ENCODE peak calls at places on chromosomes 11 and 22, in four cellular contexts. X is GM12865, G is GM23338, U is transverse colon. A is an unnamed sample.

GRCh38 chr22:20319745-20320658 is at the start of gene DGCR6L:
- DNase-seq in X (peak; percentile 97), G (peak; percentile 99), U (peak; percentile 98), A (peak; percentile 99)

GRCh38 chr22:38824587-38824986 is 19.2 kb downstream of the NPTXR start:
- DNase-seq in X (peak; percentile 66), G (peak; percentile 98), U (peak; percentile 31), A (peak; percentile 78)

GRCh38 chr11:130798280-130798679 is 118.0 kb downstream of the SNX19 start:
- DNase-seq in X (no peak), G (no peak), U (no peak), A (no peak)

GRCh38 chr11:45163956-45164575 is 17.6 kb downstream of the PRDM11 start:
- DNase-seq in X (no peak), G (no peak), U (no peak), A (no peak)

GRCh38 chr11:73784080-73784634 is 3.5 kb upstream of the MRPL48 start:
- DNase-seq in X (no peak), G (peak; percentile 44), U (no peak), A (no peak)

GRCh38 chr11:114019046-114019445 is 40.5 kb upstream of the ZBTB16 start:
- DNase-seq in X (no peak), G (no peak), U (no peak), A (no peak)

GRCh38 chr11:14554959-14555358 is 34.8 kb upstream of the PSMA1 start:
- DNase-seq in X (peak; percentile 25), G (no peak), U (no peak), A (no peak)

GRCh38 chr22:24554316-24555159 is at the start of gene GUCD1:
- DNase-seq in X (peak; percentile 52), G (peak; percentile 39), U (peak; percentile 52), A (no peak)

GRCh38 chr22:19179472-19180048 is 1.0 kb upstream of the SLC25A1 start:
- DNase-seq in X (peak; percentile 89), G (peak; percentile 89), U (peak; percentile 86), A (peak; percentile 88)

GRCh38 chr11:130513132-130513531 is 64.7 kb downstream of the ADAMTS15 start:
- DNase-seq in X (no peak), G (no peak), U (peak; percentile 49), A (no peak)

GRCh38 chr11:120125005-120125404 is 12.9 kb downstream of the TRIM29 start:
- DNase-seq in X (no peak), G (no peak), U (peak; percentile 37), A (no peak)

GRCh38 chr11:68948496-68948895 is 32.3 kb downstream of the MRGPRD start:
- DNase-seq in X (no peak), G (no peak), U (no peak), A (no peak)

GRCh38 chr11:10856689-10857603 is 907 bp downstream of the ZBED5 start:
- DNase-seq in X (peak; percentile 62), G (peak; percentile 80), U (peak; percentile 70), A (peak; percentile 17)

GRCh38 chr11:7964873-7965272 is 374 bp downstream of the NLRP10 start:
- DNase-seq in X (no peak), G (no peak), U (no peak), A (no peak)

GRCh38 chr22:20956258-20957117 is 10.6 kb upstream of the AIFM3 start:
- DNase-seq in X (no peak), G (peak; percentile 87), U (peak; percentile 87), A (no peak)

GRCh38 chr11:114953039-114953438 is 274.7 kb downstream of the NXPE2 start:
- DNase-seq in X (peak; percentile 3), G (peak; percentile 60), U (no peak), A (no peak)

GRCh38 chr11:2214527-2215229 is 43.1 kb upstream of the TH start:
- DNase-seq in X (no peak), G (no peak), U (no peak), A (no peak)

GRCh38 chr11:70129051-70129592 is 51.0 kb downstream of the ANO1 start:
- DNase-seq in X (no peak), G (no peak), U (no peak), A (no peak)

GRCh38 chr11:71988050-71988449 is 10.7 kb upstream of the IL18BP start:
- DNase-seq in X (no peak), G (no peak), U (no peak), A (no peak)

GRCh38 chr11:102115557-102115956 is 5.3 kb downstream of the YAP1 start:
- DNase-seq in X (no peak), G (peak; percentile 62), U (peak; percentile 9), A (no peak)

GRCh38 chr11:5808500-5809121 is at the start of gene OR52N2:
- DNase-seq in X (peak; percentile 81), G (peak; percentile 88), U (peak; percentile 73), A (peak; percentile 26)

GRCh38 chr22:27088026-27088425 is 430.6 kb downstream of the MIAT start:
- DNase-seq in X (no peak), G (no peak), U (no peak), A (no peak)

GRCh38 chr22:29623059-29623458 is 19.6 kb downstream of the NF2 start:
- DNase-seq in X (no peak), G (no peak), U (no peak), A (no peak)

GRCh38 chr22:30803679-30804078 is 109.0 kb downstream of the OSBP2 start:
- DNase-seq in X (no peak), G (no peak), U (no peak), A (no peak)

GRCh38 chr11:70251583-70252285 is 18.8 kb upstream of the PPFIA1 start:
- DNase-seq in X (no peak), G (peak; percentile 33), U (no peak), A (no peak)

GRCh38 chr11:75508051-75508561 is 17.6 kb downstream of the GDPD5 start:
- DNase-seq in X (peak; percentile 50), G (no peak), U (no peak), A (no peak)

GRCh38 chr11:75510626-75511025 is 15.1 kb downstream of the GDPD5 start:
- DNase-seq in X (no peak), G (no peak), U (no peak), A (no peak)

GRCh38 chr11:75507571-75507970 is 18.2 kb downstream of the GDPD5 start:
- DNase-seq in X (no peak), G (no peak), U (no peak), A (no peak)

GRCh38 chr11:75510011-75510595 is 15.6 kb downstream of the GDPD5 start:
- DNase-seq in X (no peak), G (no peak), U (no peak), A (no peak)

DNA sequence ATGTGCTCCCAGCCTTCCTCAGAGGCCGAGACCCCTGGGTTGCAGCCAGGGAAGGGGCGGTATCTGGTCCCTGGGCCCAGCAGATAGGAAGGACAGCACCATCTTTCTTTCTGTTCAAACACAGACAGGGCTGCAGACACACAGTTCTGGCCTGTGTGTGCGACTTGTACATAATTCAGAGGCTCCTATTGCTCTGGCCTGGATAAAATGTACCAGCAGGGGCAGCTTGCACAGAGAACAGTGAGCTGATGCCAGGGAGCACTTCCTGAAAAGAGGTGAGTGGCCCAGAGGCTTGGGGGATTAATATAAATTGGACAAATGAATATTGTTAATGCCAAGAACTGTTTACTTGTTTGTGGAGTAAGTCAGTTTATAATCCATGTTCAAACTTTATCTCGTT is 16.5 kb downstream of the GDPD5 start:
- DNase-seq in X (no peak), G (no peak), U (no peak), A (no peak)
- TF ChIP-seq CTCF in X (no peak), G (no peak), U (no peak), A (no peak)

DNA sequence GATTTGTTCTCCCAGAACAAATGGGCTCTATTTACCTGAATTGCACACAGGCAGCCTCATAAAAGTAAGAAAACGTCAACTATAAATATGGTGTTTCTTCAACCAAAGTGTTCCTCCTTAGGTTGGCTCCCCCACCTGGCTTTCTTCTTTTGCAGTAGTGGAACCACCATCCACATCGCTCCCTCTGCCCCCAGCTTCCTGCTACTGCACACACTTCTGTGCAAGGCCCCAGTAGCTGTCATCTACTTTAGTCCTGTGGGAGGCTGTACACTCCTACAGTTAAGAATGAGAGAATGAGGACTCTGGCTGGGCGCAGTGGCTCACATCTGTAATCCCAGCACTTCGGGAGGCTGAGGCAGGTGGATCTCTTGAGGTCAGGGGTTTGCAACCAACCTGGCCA is 89.5 kb downstream of the BMAL1 start:
- DNase-seq in X (no peak), G (no peak), U (no peak), A (no peak)
- TF ChIP-seq CTCF in X (no peak), G (peak; percentile 9), U (no peak), A (no peak)

GRCh38 chr11:59201376-59201775 is 11.4 kb downstream of the MPEG1 start:
- DNase-seq in X (peak; percentile 40), G (peak; percentile 51), U (no peak), A (no peak)

GRCh38 chr11:59197990-59198389 is 14.7 kb downstream of the MPEG1 start:
- DNase-seq in X (no peak), G (no peak), U (no peak), A (no peak)

GRCh38 chr11:59200421-59200746 is 12.3 kb downstream of the MPEG1 start:
- DNase-seq in X (peak; percentile 79), G (no peak), U (no peak), A (no peak)

GRCh38 chr11:59196777-59197176 is 15.9 kb downstream of the MPEG1 start:
- DNase-seq in X (no peak), G (no peak), U (no peak), A (no peak)

DNA sequence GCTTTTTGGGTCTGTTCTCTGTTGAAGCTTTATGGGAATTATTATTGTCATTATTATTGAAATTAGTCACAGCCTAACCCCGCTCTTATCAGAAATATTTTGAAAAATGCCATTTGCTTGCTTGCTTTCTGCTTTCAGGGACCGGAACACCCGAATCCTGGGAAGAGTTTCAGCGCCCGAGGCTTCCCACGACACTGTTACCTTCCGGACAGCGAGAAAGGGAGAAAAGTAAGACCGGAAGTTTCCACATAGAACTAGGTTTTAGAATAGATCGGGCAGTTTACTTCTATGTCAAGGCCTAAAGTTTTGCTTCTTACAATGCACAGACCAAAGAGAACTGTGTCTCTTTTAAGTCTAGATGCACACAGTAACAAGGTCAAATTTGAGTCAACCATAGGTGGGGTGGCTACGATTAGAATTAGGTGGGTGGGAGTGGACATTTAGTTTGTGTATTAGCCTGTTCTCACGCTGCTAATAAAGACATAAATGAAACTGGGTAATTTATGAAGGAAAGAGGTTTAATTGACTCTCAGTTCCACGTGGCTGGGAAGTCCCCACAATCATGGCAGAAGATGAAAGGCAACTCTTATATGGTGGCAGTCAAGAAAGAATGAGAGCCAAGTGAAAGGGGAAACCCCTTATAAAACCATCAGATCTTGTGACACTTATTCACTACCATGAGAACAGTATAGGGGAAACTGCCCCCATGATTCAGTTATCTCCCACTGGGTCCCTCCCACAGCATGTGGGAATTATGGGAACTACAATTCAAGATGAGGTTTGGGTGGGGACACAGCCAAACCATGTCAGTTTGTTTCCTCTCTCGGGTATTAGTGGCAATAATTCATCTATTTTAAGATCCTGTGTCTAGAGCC is 12.9 kb downstream of the MPEG1 start:
- DNase-seq in X (peak; percentile 88), G (no peak), U (no peak), A (peak; percentile 60)
- TF ChIP-seq CTCF in X (no peak), G (no peak), U (no peak), A (no peak)

GRCh38 chr11:96112192-96113099 is 188.5 kb upstream of the MTMR2 start:
- DNase-seq in X (peak; percentile 77), G (no peak), U (no peak), A (peak; percentile 58)

GRCh38 chr11:96113100-96113710 is 189.3 kb upstream of the MTMR2 start:
- DNase-seq in X (no peak), G (no peak), U (no peak), A (no peak)

GRCh38 chr11:96111308-96111707 is 187.4 kb upstream of the MTMR2 start:
- DNase-seq in X (peak; percentile 35), G (no peak), U (no peak), A (no peak)

GRCh38 chr11:96109265-96110030 is 185.5 kb upstream of the MTMR2 start:
- DNase-seq in X (no peak), G (no peak), U (no peak), A (no peak)

GRCh38 chr11:96110302-96110701 is 186.4 kb upstream of the MTMR2 start:
- DNase-seq in X (no peak), G (peak; percentile 18), U (no peak), A (no peak)
- TF ChIP-seq CTCF in X (no peak), G (no peak), U (no peak), A (no peak)

A was measured in GM13976.